ENCODE peak calls at places on chromosomes 5 and 9, in eight cellular contexts. M is foreskin fibroblast, P is A549, Q is psoas muscle, N is GM23338, J is hepatocyte, Y is A673, U is AG10803. S is an unnamed sample.

GRCh38 chr9:118522093-118523028 is 818.2 kb downstream of the TLR4 start:
- DNase-seq in J (peak), N (peak), M (peak), Q (peak), U (peak), P (peak), Y (peak), S (peak)

GRCh38 chr5:34044950-34045525 is 2.0 kb upstream of the C1QTNF3 start:
- DNase-seq in Y (no peak), U (no peak), J (no peak), M (peak), P (no peak), Q (no peak), N (no peak), S (no peak)

GRCh38 chr5:87141544-87141943 is 126.1 kb upstream of the RASA1 start:
- DNase-seq in U (no peak), J (no peak), N (no peak), M (no peak), Y (no peak), Q (no peak), P (no peak), S (no peak)

GRCh38 chr9:132627120-132627519 is 42.7 kb downstream of the DDX31 start:
- DNase-seq in M (no peak), U (no peak), J (no peak), Q (no peak), P (peak), N (no peak), Y (no peak), S (no peak)

GRCh38 chr5:132750471-132751230 is 3.4 kb downstream of the CCNI2 start:
- DNase-seq in N (no peak), P (no peak), Y (no peak), J (no peak), M (no peak), Q (no peak), U (no peak), S (no peak)

GRCh38 chr5:149362541-149362940 is 4.7 kb downstream of the PCYOX1L start:
- DNase-seq in P (no peak), M (no peak), Y (no peak), N (no peak), U (no peak), J (no peak), Q (no peak), S (no peak)

GRCh38 chr5:75331095-75332090 is 5.6 kb upstream of the HMGCR start:
- DNase-seq in N (peak), P (peak), M (no peak), Q (no peak), U (no peak), Y (no peak), J (no peak), S (no peak)

GRCh38 chr9:104881991-104882555 is 45.9 kb downstream of the ABCA1 start:
- DNase-seq in P (no peak), Q (no peak), M (peak), N (no peak), Y (no peak), J (no peak), U (no peak), S (no peak)

GRCh38 chr9:107020040-107020530 is 157.1 kb downstream of the ZNF462 start:
- DNase-seq in P (no peak), N (peak), Y (peak), J (peak), U (peak), Q (no peak), M (peak), S (peak)

GRCh38 chr9:134633362-134634142 is 8.1 kb upstream of the COL5A1 start:
- DNase-seq in J (no peak), U (no peak), N (no peak), Y (no peak), M (no peak), Q (no peak), P (no peak), S (no peak)

GRCh38 chr9:71774917-71775316 is 6.6 kb upstream of the CEMIP2 start:
- DNase-seq in U (no peak), J (no peak), Q (no peak), Y (no peak), N (no peak), M (no peak), P (no peak), S (no peak)

GRCh38 chr9:99210572-99210971 is 11.2 kb downstream of the ALG2 start:
- DNase-seq in P (no peak), N (no peak), U (no peak), Q (no peak), M (no peak), J (no peak), Y (no peak), S (no peak)

GRCh38 chr9:99216073-99216472 is 5.7 kb downstream of the ALG2 start:
- DNase-seq in Y (no peak), P (no peak), U (no peak), N (no peak), Q (no peak), M (no peak), J (no peak), S (no peak)

GRCh38 chr9:99213197-99213596 is 8.5 kb downstream of the ALG2 start:
- DNase-seq in M (no peak), J (no peak), Y (no peak), Q (no peak), N (no peak), U (no peak), P (no peak), S (no peak)

DNA sequence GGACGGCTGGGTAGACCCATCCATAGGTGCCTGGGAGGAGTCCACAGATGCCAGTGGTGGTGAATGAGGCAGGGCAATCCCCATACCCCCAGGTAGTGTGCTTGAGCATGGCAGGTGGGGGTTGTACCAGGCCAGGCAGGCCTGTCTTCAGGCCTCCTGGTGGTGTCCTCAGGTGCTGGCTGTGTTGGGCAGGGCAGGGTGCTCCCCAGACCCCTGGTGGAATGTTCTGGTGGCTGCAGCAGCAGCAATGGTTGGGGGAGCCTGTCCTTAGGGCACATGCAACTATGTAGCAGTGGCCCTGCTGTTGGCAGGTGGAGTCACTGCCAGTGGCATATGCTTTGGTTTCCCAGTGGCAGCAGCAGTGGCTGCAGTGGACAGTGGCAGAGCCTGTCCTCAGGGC is 10.0 kb downstream of the ALG2 start:
- DNase-seq in U (no peak), J (no peak), M (no peak), Y (no peak), N (peak), Q (no peak), P (no peak), S (no peak)
- TF ChIP-seq CTCF in U (no peak), J (no peak), M (no peak), Y (no peak), N (peak), Q (no peak), P (no peak), S (no peak)

GRCh38 chr5:64635056-64635686 is 55.1 kb upstream of the SHISAL2B start:
- DNase-seq in N (peak), J (peak), Y (peak), P (peak), M (peak), Q (no peak), U (peak), S (no peak)

GRCh38 chr5:64632251-64632650 is 58.1 kb upstream of the SHISAL2B start:
- DNase-seq in N (peak), Q (no peak), U (no peak), J (no peak), P (no peak), M (peak), Y (peak), S (no peak)

GRCh38 chr5:64637144-64637543 is 53.2 kb upstream of the SHISAL2B start:
- DNase-seq in Y (no peak), N (no peak), J (no peak), U (peak), M (peak), Q (no peak), P (no peak), S (no peak)

GRCh38 chr5:64637837-64638443 is 52.4 kb upstream of the SHISAL2B start:
- DNase-seq in P (peak), M (peak), N (peak), J (no peak), U (no peak), Q (no peak), Y (peak), S (no peak)
- TF ChIP-seq CTCF in P (no peak), M (no peak), N (peak), J (no peak), U (peak), Q (no peak), Y (peak), S (peak)

GRCh38 chr5:12269164-12269563 is 364.9 kb upstream of the CTNND2 start:
- DNase-seq in P (no peak), J (no peak), N (no peak), Y (no peak), U (no peak), M (no peak), Q (no peak), S (no peak)
- TF ChIP-seq CTCF in P (no peak), J (no peak), N (no peak), Y (no peak), U (no peak), M (no peak), Q (no peak), S (no peak)

DNA sequence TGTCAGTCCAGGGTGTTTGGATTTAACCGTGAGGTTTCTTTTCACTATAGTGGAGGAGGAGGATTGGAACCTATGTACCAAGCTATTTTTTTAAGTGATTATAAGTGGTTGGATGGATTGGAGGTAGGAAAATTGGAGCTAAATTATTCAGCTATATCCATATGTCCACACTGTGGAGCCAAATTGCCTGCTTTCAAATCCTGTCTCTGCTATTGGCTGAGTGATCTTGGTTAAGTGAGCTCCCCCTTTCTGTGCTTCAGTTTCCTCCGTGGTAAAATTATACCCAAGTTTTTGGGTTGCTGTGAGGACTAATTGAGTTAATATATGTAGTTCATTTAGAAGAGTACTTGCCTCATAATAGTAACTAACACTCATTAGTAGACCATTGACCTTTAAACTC is 2.5 kb downstream of the CENPP start:
- DNase-seq in J (peak), N (peak), Y (peak), Q (no peak), P (peak), U (peak), M (peak), S (peak)
- TF ChIP-seq CTCF in J (peak), N (peak), Y (peak), Q (no peak), P (peak), U (peak), M (peak), S (peak)

GRCh38 chr5:77993141-77993540 is 217.0 kb upstream of the TBCA start:
- DNase-seq in P (no peak), N (no peak), M (no peak), Y (no peak), Q (no peak), U (no peak), J (no peak), S (no peak)
- TF ChIP-seq CTCF in P (no peak), N (no peak), M (no peak), Y (no peak), Q (no peak), U (no peak), J (no peak), S (no peak)

GRCh38 chr5:127562252-127562651 is 44.8 kb downstream of the PRRC1 start:
- DNase-seq in Q (no peak), U (no peak), M (peak), Y (peak), J (peak), P (peak), N (peak), S (no peak)
- TF ChIP-seq CTCF in Q (peak), U (peak), M (no peak), Y (peak), J (peak), P (peak), N (peak), S (peak)

S was measured in AG09319.